ENCODE peak calls at places on chromosomes 2 and 18, in ten cellular contexts. X, H, D, V, I, N, U, C, Q and Y are unnamed samples.

GRCh38 chr2:117818921-117819320 is 4.4 kb downstream of the DDX18 start:
- DNase-seq in X (no peak), H (no peak), D (no peak), V (no peak), I (no peak), N (no peak), U (no peak), C (no peak), Q (no peak), Y (no peak)

GRCh38 chr2:168874368-168875005 is 15.7 kb downstream of the SPC25 start:
- DNase-seq in X (no peak), H (no peak), D (no peak), V (no peak), I (no peak), N (no peak), U (no peak), C (no peak), Q (no peak), Y (no peak)

GRCh38 chr2:74560591-74560990 is 6.1 kb downstream of the DOK1 start:
- DNase-seq in X (no peak), H (no peak), D (no peak), V (no peak), I (no peak), N (no peak), U (no peak), C (no peak), Q (no peak), Y (no peak)

GRCh38 chr18:58789856-58790255 is 74.8 kb upstream of the ZNF532 start:
- DNase-seq in X (peak; percentile 69), H (no peak), D (no peak), V (no peak), I (no peak), N (no peak), U (peak; percentile 36), C (no peak), Q (no peak), Y (no peak)

GRCh38 chr2:62140785-62141740 is 54.9 kb upstream of the B3GNT2 start:
- DNase-seq in X (no peak), H (no peak), D (no peak), V (no peak), I (no peak), N (no peak), U (no peak), C (no peak), Q (no peak), Y (no peak)

GRCh38 chr2:20666364-20667150 is at the start of gene GDF7:
- DNase-seq in X (peak; percentile 43), H (no peak), D (no peak), V (peak; percentile 78), I (no peak), N (peak; percentile 72), U (no peak), C (peak; percentile 65), Q (no peak), Y (peak; percentile 67)

GRCh38 chr2:16487686-16488085 is 177.9 kb downstream of the CYRIA start:
- DNase-seq in X (peak; percentile 58), H (no peak), D (no peak), V (no peak), I (peak; percentile 35), N (no peak), U (peak; percentile 36), C (no peak), Q (no peak), Y (no peak)

GRCh38 chr2:60555066-60555793 is 1.8 kb upstream of the BCL11A start:
- DNase-seq in X (peak; percentile 74), H (no peak), D (no peak), V (peak; percentile 89), I (peak; percentile 88), N (peak; percentile 77), U (peak; percentile 64), C (peak; percentile 81), Q (peak; percentile 83), Y (peak; percentile 72)

GRCh38 chr2:19688059-19688458 is 213.7 kb downstream of the TTC32 start:
- DNase-seq in X (no peak), H (no peak), D (no peak), V (no peak), I (no peak), N (no peak), U (no peak), C (no peak), Q (no peak), Y (no peak)

GRCh38 chr2:100980046-100980445 is 22.0 kb upstream of the RPL31 start:
- DNase-seq in X (no peak), H (no peak), D (no peak), V (no peak), I (no peak), N (no peak), U (no peak), C (peak; percentile 18), Q (peak; percentile 21), Y (no peak)

GRCh38 chr2:9968940-9969497 is 17.5 kb downstream of the GRHL1 start:
- DNase-seq in X (no peak), H (no peak), D (no peak), V (no peak), I (no peak), N (no peak), U (no peak), C (no peak), Q (no peak), Y (no peak)

GRCh38 chr18:70493461-70493860 is 204.6 kb downstream of the SOCS6 start:
- DNase-seq in X (no peak), H (no peak), D (no peak), V (no peak), I (no peak), N (no peak), U (no peak), C (no peak), Q (no peak), Y (no peak)

GRCh38 chr18:70491734-70492348 is 203.0 kb downstream of the SOCS6 start:
- DNase-seq in X (peak; percentile 80), H (no peak), D (no peak), V (no peak), I (peak; percentile 66), N (peak; percentile 83), U (peak; percentile 75), C (no peak), Q (no peak), Y (no peak)

GRCh38 chr18:70490008-70490933 is 201.4 kb downstream of the SOCS6 start:
- DNase-seq in X (no peak), H (no peak), D (no peak), V (no peak), I (peak; percentile 90), N (no peak), U (peak; percentile 60), C (no peak), Q (no peak), Y (no peak)

GRCh38 chr18:70496749-70497294 is 208.0 kb downstream of the SOCS6 start:
- DNase-seq in X (no peak), H (no peak), D (no peak), V (no peak), I (no peak), N (no peak), U (no peak), C (no peak), Q (no peak), Y (no peak)

GRCh38 chr18:70494524-70494923 is 205.7 kb downstream of the SOCS6 start:
- DNase-seq in X (no peak), H (no peak), D (no peak), V (no peak), I (no peak), N (no peak), U (no peak), C (no peak), Q (no peak), Y (no peak)
- TF ChIP-seq CTCF in X (no peak), H (no peak), D (no peak), V (no peak), I (no peak), N (no peak), U (peak; percentile 16), C (no peak), Q (no peak), Y (no peak)

DNA sequence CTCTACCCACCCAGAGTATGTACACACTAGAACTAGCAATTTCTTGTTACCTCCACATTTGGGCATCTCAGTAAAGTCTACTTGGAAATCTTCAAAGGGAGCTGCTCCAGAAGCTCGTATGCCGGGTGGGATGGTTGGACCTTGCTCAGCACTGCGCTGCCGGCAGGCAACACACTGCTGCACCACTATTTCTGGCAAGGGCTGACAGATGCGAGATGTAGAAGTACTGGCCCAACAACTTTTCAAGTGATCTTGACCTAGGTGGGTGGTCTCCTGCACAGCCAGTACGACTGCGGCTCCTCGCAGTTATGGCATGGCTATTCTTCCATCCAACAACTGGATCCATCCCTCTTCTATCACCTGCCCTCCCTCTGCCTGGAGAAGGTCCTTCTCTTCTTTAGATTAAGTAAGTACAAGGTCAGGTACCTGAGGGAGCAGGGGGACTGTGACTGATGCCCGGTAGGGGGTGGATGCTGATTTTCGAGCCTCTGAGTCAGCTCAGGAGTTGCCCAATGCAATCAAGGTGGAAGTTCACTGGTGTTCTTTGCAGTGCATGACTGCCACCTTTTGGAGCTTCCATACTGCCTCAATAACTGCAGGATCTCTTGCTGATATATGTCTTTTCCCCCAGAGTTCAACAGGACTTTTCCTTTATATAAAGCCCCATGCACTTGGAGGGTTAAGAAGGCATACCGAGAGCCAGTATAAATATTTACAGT is 100.4 kb upstream of the SLC1A4 start:
- DNase-seq in X (no peak), H (no peak), D (no peak), V (no peak), I (peak; percentile 31), N (peak; percentile 70), U (peak; percentile 34), C (no peak), Q (no peak), Y (no peak)
- TF ChIP-seq CTCF in X (peak; percentile 15), H (peak; percentile 42), D (no peak), V (no peak), I (peak; percentile 29), N (peak; percentile 39), U (peak; percentile 22), C (no peak), Q (no peak), Y (no peak)

DNA sequence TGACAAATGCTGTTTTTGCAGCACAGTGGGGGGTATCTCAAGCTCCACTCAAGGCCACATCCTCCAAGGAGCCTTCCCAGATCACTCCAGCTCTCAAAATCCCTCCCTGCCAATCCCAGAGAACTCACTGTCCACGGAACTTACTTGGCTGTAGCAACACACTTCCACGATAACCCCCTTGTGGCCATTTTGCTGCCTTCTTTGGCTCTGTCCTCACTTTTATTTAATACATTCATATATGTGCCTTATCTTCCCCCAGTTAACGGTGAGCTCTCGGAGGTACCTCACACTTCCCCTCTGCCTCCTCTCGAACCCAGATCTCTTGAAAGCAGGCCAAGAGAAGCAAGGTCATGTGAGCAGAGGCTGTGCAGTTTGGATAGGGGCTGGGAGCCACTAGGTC is 122.3 kb downstream of the TNS1 start:
- DNase-seq in X (no peak), H (no peak), D (no peak), V (no peak), I (no peak), N (no peak), U (no peak), C (no peak), Q (no peak), Y (no peak)
- TF ChIP-seq CTCF in X (peak; percentile 30), H (no peak), D (no peak), V (no peak), I (no peak), N (no peak), U (no peak), C (peak; percentile 18), Q (no peak), Y (no peak)

GRCh38 chr2:131152065-131152464 is 46.9 kb downstream of the PLEKHB2 start:
- DNase-seq in X (no peak), H (no peak), D (no peak), V (no peak), I (no peak), N (peak; percentile 52), U (no peak), C (no peak), Q (no peak), Y (no peak)
- TF ChIP-seq CTCF in X (no peak), H (no peak), D (no peak), V (no peak), I (no peak), N (peak; percentile 14), U (no peak), C (no peak), Q (no peak), Y (no peak)

GRCh38 chr2:179876266-179876665 is 14.9 kb upstream of the ZNF385B start:
- DNase-seq in X (no peak), H (no peak), D (no peak), V (no peak), I (no peak), N (no peak), U (no peak), C (no peak), Q (no peak), Y (no peak)
- TF ChIP-seq CTCF in X (no peak), H (no peak), D (no peak), V (no peak), I (peak; percentile 34), N (no peak), U (no peak), C (no peak), Q (no peak), Y (no peak)